ENCODE peak calls at places on chromosomes 11 and 22, in four cellular contexts. D, P, Y and S are unnamed samples.

GRCh38 chr11:8033312-8033715 is 46.2 kb downstream of the EIF3F start:
- DNase-seq in Y (peak), P (peak), D (peak), S (peak)

GRCh38 chr11:45765107-45765668 is 39.8 kb upstream of the SLC35C1 start:
- DNase-seq in Y (no peak), D (no peak), P (no peak), S (no peak)

GRCh38 chr22:20204281-20204680 is 53.4 kb upstream of the CCDC188 start:
- DNase-seq in Y (no peak), P (no peak), D (no peak), S (no peak)

GRCh38 chr11:130580372-130580771 is 131.9 kb downstream of the ADAMTS15 start:
- DNase-seq in Y (no peak), P (no peak), D (no peak), S (peak)

GRCh38 chr11:127411283-127411682 is 410.7 kb upstream of the KIRREL3 start:
- DNase-seq in Y (no peak), P (no peak), D (no peak), S (no peak)

GRCh38 chr22:29331213-29331612 is 15.7 kb upstream of the RASL10A start:
- DNase-seq in Y (no peak), P (no peak), D (no peak), S (no peak)

GRCh38 chr11:77611921-77612320 is 22.2 kb downstream of the AQP11 start:
- DNase-seq in P (no peak), Y (no peak), D (no peak), S (no peak)

GRCh38 chr11:7046474-7046873 is 26.2 kb downstream of the NLRP14 start:
- DNase-seq in P (no peak), Y (no peak), D (no peak), S (no peak)

GRCh38 chr11:7457211-7457610 is 28.1 kb upstream of the OLFML1 start:
- DNase-seq in D (no peak), Y (no peak), P (no peak), S (no peak)

GRCh38 chr22:50705219-50705691 is 32.6 kb downstream of the SHANK3 start:
- DNase-seq in D (no peak), P (no peak), Y (no peak), S (peak)

GRCh38 chr11:119484741-119485605 is 62.0 kb upstream of the THY1 start:
- DNase-seq in D (no peak), P (no peak), Y (no peak), S (no peak)

GRCh38 chr22:46688949-46689348 is 49.1 kb downstream of the CERK start:
- DNase-seq in Y (no peak), P (no peak), D (no peak), S (no peak)

GRCh38 chr22:46863794-46864193 is 101.3 kb downstream of the TBC1D22A start:
- DNase-seq in Y (no peak), D (no peak), P (no peak), S (no peak)

GRCh38 chr22:24402460-24403192 is 24.8 kb upstream of the ADORA2A start:
- DNase-seq in Y (no peak), P (peak), D (no peak), S (no peak)

GRCh38 chr11:64661146-64661545 is 61.9 kb downstream of the NRXN2 start:
- DNase-seq in Y (no peak), P (no peak), D (no peak), S (no peak)

GRCh38 chr11:19200410-19201201 is 1.2 kb downstream of the CSRP3 start:
- DNase-seq in Y (no peak), D (no peak), P (no peak), S (peak)

GRCh38 chr22:23826510-23827350 is 12.1 kb downstream of the DERL3 start:
- DNase-seq in Y (no peak), P (no peak), D (no peak), S (no peak)